ENCODE peak calls at places on chromosomes 1 and 21, in ten cellular contexts. S is spleen, V is ovary, T is PC-9, D is tibial nerve, P is AG04450, F is stomach, X is colonic mucosa, N is heart right ventricle, U is left ventricle myocardium inferior. E is an unnamed sample.

GRCh38 chr21:40029888-40030287 is 162.7 kb downstream of the PCP4 start:
- DNase-seq in V (no peak), F (no peak), U (no peak), N (no peak), S (no peak), T (no peak), P (no peak), D (no peak), X (no peak), E (no peak)

GRCh38 chr1:246067432-246068021 is 439.6 kb downstream of the SMYD3 start:
- DNase-seq in D (no peak), T (no peak), N (no peak), S (no peak), F (no peak), X (no peak), V (no peak), U (no peak), P (no peak), E (no peak)

GRCh38 chr1:150498342-150498741 is 9.6 kb upstream of the ECM1 start:
- DNase-seq in S (peak), U (no peak), P (no peak), X (no peak), D (no peak), N (no peak), T (no peak), V (no peak), F (no peak), E (no peak)

GRCh38 chr1:202122639-202123335 is at the start of gene GPR37L1:
- DNase-seq in X (no peak), V (peak), N (peak), D (peak), S (no peak), P (no peak), T (peak), U (no peak), F (peak), E (no peak)

GRCh38 chr1:241870290-241870689 is 22.3 kb downstream of the EXO1 start:
- DNase-seq in N (no peak), V (no peak), F (no peak), U (no peak), P (no peak), X (no peak), S (no peak), T (no peak), D (no peak), E (no peak)

GRCh38 chr1:77030401-77031100 is 163.3 kb downstream of the ST6GALNAC5 start:
- DNase-seq in P (peak), T (no peak), V (no peak), S (no peak), U (no peak), F (no peak), N (no peak), D (no peak), X (no peak), E (no peak)

GRCh38 chr1:173245892-173246291 is 38.8 kb upstream of the TNFSF4 start:
- DNase-seq in N (no peak), D (no peak), P (no peak), X (no peak), U (no peak), F (no peak), V (no peak), S (no peak), T (no peak), E (no peak)

GRCh38 chr1:46342084-46342656 is 1.6 kb downstream of the NSUN4 start:
- DNase-seq in V (no peak), F (no peak), P (no peak), S (no peak), X (no peak), U (no peak), N (no peak), D (no peak), T (peak), E (no peak)

GRCh38 chr1:163974120-163974519 is 584.9 kb upstream of the PBX1 start:
- DNase-seq in X (no peak), S (no peak), N (no peak), U (no peak), P (no peak), T (no peak), D (no peak), F (no peak), V (no peak), E (no peak)

GRCh38 chr1:183195146-183195571 is 9.1 kb downstream of the LAMC2 start:
- DNase-seq in N (no peak), U (no peak), S (no peak), X (peak), V (no peak), T (peak), F (no peak), P (no peak), D (no peak), E (peak)

GRCh38 chr1:83531910-83532309 is 467.0 kb downstream of the TTLL7 start:
- DNase-seq in F (no peak), U (no peak), D (no peak), P (no peak), N (no peak), V (no peak), T (no peak), S (no peak), X (no peak), E (no peak)

GRCh38 chr21:29181799-29182470 is 51.5 kb downstream of the MAP3K7CL start:
- DNase-seq in T (no peak), S (no peak), U (no peak), F (no peak), D (no peak), V (no peak), X (no peak), P (peak), N (no peak), E (peak)

GRCh38 chr1:233081686-233082085 is 131.3 kb downstream of the NTPCR start:
- DNase-seq in N (no peak), X (no peak), P (no peak), D (no peak), T (no peak), V (no peak), F (no peak), U (no peak), S (no peak), E (peak)

GRCh38 chr1:241462371-241462770 is 57.2 kb downstream of the FH start:
- DNase-seq in F (no peak), T (no peak), N (no peak), P (no peak), U (no peak), D (no peak), X (no peak), S (no peak), V (no peak), E (no peak)

GRCh38 chr1:170790651-170791071 is 126.7 kb downstream of the PRRX1 start:
- DNase-seq in P (peak), N (no peak), F (no peak), T (no peak), V (no peak), U (no peak), S (no peak), X (no peak), D (no peak), E (no peak)
- H3K27ac ChIP-seq in P (no peak), N (no peak), F (no peak), T (no peak), V (no peak), U (no peak), S (no peak), X (no peak), D (no peak), E (no peak)

GRCh38 chr1:52748119-52748518 is 21.9 kb downstream of the ZYG11B start:
- DNase-seq in V (no peak), T (no peak), U (no peak), X (no peak), S (no peak), N (no peak), D (no peak), P (no peak), F (no peak), E (no peak)
- TF ChIP-seq CTCF in V (no peak), T (peak), U (peak), X (no peak), S (no peak), N (peak), D (no peak), P (peak), F (no peak), E (peak)

GRCh38 chr1:154320882-154321608 is at the start of gene AQP10:
- DNase-seq in P (no peak), S (no peak), X (no peak), F (peak), V (no peak), D (no peak), T (no peak), U (no peak), N (no peak), E (peak)
- H3K27ac ChIP-seq in P (no peak), S (no peak), X (no peak), F (peak), V (no peak), D (no peak), T (no peak), U (peak), N (peak), E (peak)

GRCh38 chr21:33852495-33852894 is 63.1 kb downstream of the ATP5PO start:
- DNase-seq in S (no peak), X (no peak), N (no peak), V (no peak), F (no peak), T (no peak), P (no peak), U (no peak), D (no peak), E (no peak)

GRCh38 chr21:33857846-33858671 is 57.5 kb downstream of the ATP5PO start:
- DNase-seq in V (no peak), N (no peak), T (no peak), D (no peak), S (no peak), P (no peak), X (no peak), F (no peak), U (no peak), E (no peak)

GRCh38 chr21:33856893-33857527 is 58.6 kb downstream of the ATP5PO start:
- DNase-seq in F (no peak), D (no peak), N (no peak), X (no peak), P (no peak), V (no peak), T (no peak), U (no peak), S (no peak), E (no peak)

GRCh38 chr21:33854604-33855003 is 61.0 kb downstream of the ATP5PO start:
- DNase-seq in D (no peak), X (no peak), F (no peak), V (no peak), U (no peak), T (peak), S (no peak), N (no peak), P (no peak), E (peak)

DNA sequence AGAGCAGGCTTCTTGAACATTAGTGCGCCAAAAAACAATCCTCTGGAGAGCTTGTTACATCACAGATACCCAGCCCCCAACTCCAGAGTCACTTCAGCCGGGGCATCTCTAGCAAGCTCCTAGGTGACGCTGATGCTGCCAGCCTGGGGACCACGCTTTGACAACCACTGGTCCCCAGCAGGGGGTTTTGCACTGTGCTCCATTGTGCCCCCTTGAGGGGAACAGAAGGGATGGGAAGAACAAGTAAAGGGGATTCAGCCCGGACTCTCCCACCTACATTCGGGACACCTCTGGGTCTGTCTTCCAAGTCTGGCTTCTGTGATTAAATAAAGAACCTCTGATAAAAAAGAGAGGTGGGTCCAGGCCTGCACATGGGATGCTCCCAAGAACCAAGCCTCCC is 60.4 kb downstream of the ATP5PO start:
- DNase-seq in V (no peak), U (no peak), D (no peak), X (no peak), P (no peak), S (no peak), T (no peak), N (no peak), F (no peak), E (no peak)
- TF ChIP-seq CTCF in V (no peak), U (no peak), D (no peak), X (no peak), P (peak), S (no peak), T (no peak), N (no peak), F (no peak), E (no peak)

GRCh38 chr1:154191990-154192450 is at the start of gene TPM3:
- DNase-seq in N (no peak), V (no peak), S (no peak), P (no peak), U (no peak), F (no peak), D (no peak), X (no peak), T (no peak), E (no peak)
- H3K27ac ChIP-seq in N (no peak), V (no peak), S (no peak), P (no peak), U (no peak), F (no peak), D (no peak), X (no peak), T (no peak), E (no peak)